ENCODE peak calls at places on chromosomes 12 and 14, in six cellular contexts. One of them, this sample, is unnamed.

GRCh38 chr14:68164723-68165122 is 345.1 kb downstream of the RAD51B start:
- DNase-seq in suprapubic skin: no peak
- DNase-seq in ovary: no peak
- DNase-seq in heart left ventricle: no peak
- DNase-seq in A549: peak
- DNase-seq in K562: no peak
- DNase-seq in this sample: no peak

GRCh38 chr14:38839743-38840375 is 263.2 kb downstream of the SEC23A start:
- DNase-seq in suprapubic skin: no peak
- DNase-seq in ovary: no peak
- DNase-seq in heart left ventricle: no peak
- DNase-seq in A549: no peak
- DNase-seq in K562: no peak
- DNase-seq in this sample: no peak

GRCh38 chr12:25689996-25690501 is 137.0 kb upstream of the LMNTD1 start:
- DNase-seq in suprapubic skin: no peak
- DNase-seq in ovary: no peak
- DNase-seq in heart left ventricle: peak
- DNase-seq in A549: no peak
- DNase-seq in K562: no peak
- DNase-seq in this sample: peak

GRCh38 chr12:54273981-54274380 is 5.9 kb downstream of the CBX5 start:
- DNase-seq in suprapubic skin: no peak
- DNase-seq in ovary: no peak
- DNase-seq in heart left ventricle: no peak
- DNase-seq in A549: no peak
- DNase-seq in K562: no peak
- DNase-seq in this sample: no peak

GRCh38 chr14:105851716-105852377 is 325.5 kb downstream of the TMEM121 start:
- DNase-seq in suprapubic skin: peak
- DNase-seq in ovary: peak
- DNase-seq in heart left ventricle: peak
- DNase-seq in A549: no peak
- DNase-seq in K562: no peak
- DNase-seq in this sample: no peak

GRCh38 chr14:21267886-21268611 is 1.2 kb downstream of the HNRNPC start:
- DNase-seq in suprapubic skin: no peak
- DNase-seq in ovary: no peak
- DNase-seq in heart left ventricle: no peak
- DNase-seq in A549: no peak
- DNase-seq in K562: no peak
- DNase-seq in this sample: no peak

GRCh38 chr14:87805315-87805723 is 187.7 kb downstream of the GALC start:
- DNase-seq in suprapubic skin: no peak
- DNase-seq in ovary: no peak
- DNase-seq in heart left ventricle: no peak
- DNase-seq in A549: peak
- DNase-seq in K562: peak
- DNase-seq in this sample: peak

GRCh38 chr12:132955094-132955932 is 793 bp downstream of the ZNF605 start:
- DNase-seq in suprapubic skin: no peak
- DNase-seq in ovary: peak
- DNase-seq in heart left ventricle: no peak
- DNase-seq in A549: peak
- DNase-seq in K562: no peak
- DNase-seq in this sample: peak

GRCh38 chr14:60965402-60965801 is 15.5 kb downstream of the TRMT5 start:
- DNase-seq in suprapubic skin: no peak
- DNase-seq in ovary: no peak
- DNase-seq in heart left ventricle: no peak
- DNase-seq in A549: no peak
- DNase-seq in K562: no peak
- DNase-seq in this sample: no peak

GRCh38 chr14:23008836-23009235 is 1.1 kb downstream of the C14orf93 start:
- DNase-seq in suprapubic skin: no peak
- DNase-seq in ovary: no peak
- DNase-seq in heart left ventricle: no peak
- DNase-seq in A549: no peak
- DNase-seq in K562: no peak
- DNase-seq in this sample: no peak

GRCh38 chr12:116601524-116601923 is 42.3 kb downstream of the MAP1LC3B2 start:
- DNase-seq in suprapubic skin: no peak
- DNase-seq in ovary: no peak
- DNase-seq in heart left ventricle: no peak
- DNase-seq in A549: no peak
- DNase-seq in K562: peak
- DNase-seq in this sample: no peak

GRCh38 chr12:48999371-49000131 is at the start of gene DDN:
- DNase-seq in suprapubic skin: no peak
- DNase-seq in ovary: no peak
- DNase-seq in heart left ventricle: no peak
- DNase-seq in A549: no peak
- DNase-seq in K562: peak
- DNase-seq in this sample: peak

GRCh38 chr12:48995061-48995879 is 3.9 kb downstream of the DDN start:
- DNase-seq in suprapubic skin: peak
- DNase-seq in ovary: peak
- DNase-seq in heart left ventricle: peak
- DNase-seq in A549: peak
- DNase-seq in K562: peak
- DNase-seq in this sample: peak

GRCh38 chr12:48997719-48998496 is 1.3 kb downstream of the DDN start:
- DNase-seq in suprapubic skin: no peak
- DNase-seq in ovary: no peak
- DNase-seq in heart left ventricle: peak
- DNase-seq in A549: peak
- DNase-seq in K562: peak
- DNase-seq in this sample: peak

GRCh38 chr12:48998497-48999353 is 450 bp downstream of the DDN start:
- DNase-seq in suprapubic skin: no peak
- DNase-seq in ovary: no peak
- DNase-seq in heart left ventricle: peak
- DNase-seq in A549: no peak
- DNase-seq in K562: peak
- DNase-seq in this sample: peak

GRCh38 chr12:48996794-48997718 is 2.1 kb downstream of the DDN start:
- DNase-seq in suprapubic skin: no peak
- DNase-seq in ovary: peak
- DNase-seq in heart left ventricle: peak
- DNase-seq in A549: peak
- DNase-seq in K562: peak
- DNase-seq in this sample: peak
- TF ChIP-seq POLR2A in suprapubic skin: no peak
- TF ChIP-seq POLR2A in ovary: no peak
- TF ChIP-seq POLR2A in heart left ventricle: no peak
- TF ChIP-seq POLR2A in A549: no peak
- TF ChIP-seq POLR2A in K562: no peak
- TF ChIP-seq POLR2A in this sample: no peak

GRCh38 chr12:88834226-88834625 is 254.0 kb upstream of the KITLG start:
- DNase-seq in suprapubic skin: no peak
- DNase-seq in ovary: no peak
- DNase-seq in heart left ventricle: no peak
- DNase-seq in A549: no peak
- DNase-seq in K562: no peak
- DNase-seq in this sample: no peak

GRCh38 chr12:88839486-88839885 is 259.2 kb upstream of the KITLG start:
- DNase-seq in suprapubic skin: no peak
- DNase-seq in ovary: no peak
- DNase-seq in heart left ventricle: no peak
- DNase-seq in A549: no peak
- DNase-seq in K562: no peak
- DNase-seq in this sample: no peak

GRCh38 chr12:88836156-88836555 is 255.9 kb upstream of the KITLG start:
- DNase-seq in suprapubic skin: no peak
- DNase-seq in ovary: no peak
- DNase-seq in heart left ventricle: no peak
- DNase-seq in A549: no peak
- DNase-seq in K562: no peak
- DNase-seq in this sample: no peak

GRCh38 chr12:88833641-88834116 is 253.4 kb upstream of the KITLG start:
- DNase-seq in suprapubic skin: no peak
- DNase-seq in ovary: no peak
- DNase-seq in heart left ventricle: no peak
- DNase-seq in A549: no peak
- DNase-seq in K562: no peak
- DNase-seq in this sample: no peak
- H3K27ac ChIP-seq in suprapubic skin: no peak
- H3K27ac ChIP-seq in ovary: no peak
- H3K27ac ChIP-seq in heart left ventricle: no peak
- H3K27ac ChIP-seq in A549: no peak
- H3K27ac ChIP-seq in K562: no peak
- H3K27ac ChIP-seq in this sample: no peak

GRCh38 chr14:100341301-100342031 is 18.3 kb downstream of the SLC25A47 start:
- DNase-seq in suprapubic skin: peak
- DNase-seq in ovary: peak
- DNase-seq in heart left ventricle: no peak
- DNase-seq in A549: peak
- DNase-seq in K562: no peak
- DNase-seq in this sample: peak
- TF ChIP-seq CTCF in suprapubic skin: no peak
- TF ChIP-seq CTCF in ovary: no peak
- TF ChIP-seq CTCF in heart left ventricle: no peak
- TF ChIP-seq CTCF in A549: no peak
- TF ChIP-seq CTCF in K562: no peak
- TF ChIP-seq CTCF in this sample: no peak

DNA sequence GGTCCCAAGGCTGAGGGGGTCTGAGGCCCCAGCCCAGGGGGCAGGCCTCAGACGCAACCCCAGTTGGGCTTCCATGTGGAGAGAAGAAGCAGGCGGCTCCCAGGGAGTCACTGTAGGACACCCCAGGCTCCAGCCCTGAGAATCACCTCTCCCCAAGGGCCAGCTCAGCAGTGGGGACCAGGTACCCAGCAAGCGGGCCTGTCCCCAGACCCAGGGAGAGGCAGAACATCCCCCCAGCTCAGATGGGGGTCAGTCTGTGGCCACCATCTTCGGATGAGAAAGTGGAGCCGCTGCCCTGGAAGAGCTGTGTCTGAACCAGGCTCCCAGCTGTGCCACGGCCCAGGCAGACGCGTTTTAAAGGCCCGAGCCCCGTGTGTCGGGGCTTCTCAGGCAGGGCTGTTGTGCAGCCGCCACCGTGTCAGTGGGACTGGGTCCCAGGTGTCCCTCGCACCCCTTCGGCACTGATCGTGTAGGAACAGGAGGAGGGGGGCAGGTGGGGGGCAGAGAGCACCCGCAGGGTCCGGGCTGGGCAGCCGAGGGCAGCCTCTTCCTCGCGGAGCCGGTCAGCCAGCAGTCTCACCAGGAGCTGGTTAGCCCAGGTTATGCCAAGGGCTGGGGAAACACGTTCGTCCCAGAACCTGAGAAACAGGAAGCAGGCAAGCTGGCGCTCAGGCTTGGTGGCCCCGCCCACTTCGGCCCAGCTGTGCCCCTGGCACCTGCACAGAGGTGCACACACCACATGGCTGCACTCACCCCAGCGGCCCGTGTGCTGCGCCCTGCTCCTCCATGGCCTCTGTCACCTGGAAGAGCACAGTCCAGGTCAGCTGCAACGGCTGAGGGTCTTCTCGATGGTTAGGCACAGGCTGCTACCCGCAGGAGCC is 16.6 kb downstream of the XRCC3 start:
- DNase-seq in suprapubic skin: no peak
- DNase-seq in ovary: no peak
- DNase-seq in heart left ventricle: peak
- DNase-seq in A549: no peak
- DNase-seq in K562: no peak
- DNase-seq in this sample: peak
- TF ChIP-seq POLR2A in suprapubic skin: no peak
- TF ChIP-seq POLR2A in ovary: no peak
- TF ChIP-seq POLR2A in heart left ventricle: no peak
- TF ChIP-seq POLR2A in A549: no peak
- TF ChIP-seq POLR2A in K562: no peak
- TF ChIP-seq POLR2A in this sample: no peak

GRCh38 chr12:27589419-27589818 is 65.4 kb downstream of the PPFIBP1 start:
- DNase-seq in suprapubic skin: no peak
- DNase-seq in ovary: no peak
- DNase-seq in heart left ventricle: no peak
- DNase-seq in A549: no peak
- DNase-seq in K562: no peak
- DNase-seq in this sample: no peak

GRCh38 chr12:27595231-27595642 is 71.2 kb downstream of the PPFIBP1 start:
- DNase-seq in suprapubic skin: no peak
- DNase-seq in ovary: peak
- DNase-seq in heart left ventricle: no peak
- DNase-seq in A549: no peak
- DNase-seq in K562: no peak
- DNase-seq in this sample: no peak

GRCh38 chr12:27588786-27589185 is 64.8 kb downstream of the PPFIBP1 start:
- DNase-seq in suprapubic skin: no peak
- DNase-seq in ovary: no peak
- DNase-seq in heart left ventricle: no peak
- DNase-seq in A549: no peak
- DNase-seq in K562: no peak
- DNase-seq in this sample: no peak

GRCh38 chr12:27592548-27592947 is 68.5 kb downstream of the PPFIBP1 start:
- DNase-seq in suprapubic skin: no peak
- DNase-seq in ovary: peak
- DNase-seq in heart left ventricle: no peak
- DNase-seq in A549: no peak
- DNase-seq in K562: no peak
- DNase-seq in this sample: peak

DNA sequence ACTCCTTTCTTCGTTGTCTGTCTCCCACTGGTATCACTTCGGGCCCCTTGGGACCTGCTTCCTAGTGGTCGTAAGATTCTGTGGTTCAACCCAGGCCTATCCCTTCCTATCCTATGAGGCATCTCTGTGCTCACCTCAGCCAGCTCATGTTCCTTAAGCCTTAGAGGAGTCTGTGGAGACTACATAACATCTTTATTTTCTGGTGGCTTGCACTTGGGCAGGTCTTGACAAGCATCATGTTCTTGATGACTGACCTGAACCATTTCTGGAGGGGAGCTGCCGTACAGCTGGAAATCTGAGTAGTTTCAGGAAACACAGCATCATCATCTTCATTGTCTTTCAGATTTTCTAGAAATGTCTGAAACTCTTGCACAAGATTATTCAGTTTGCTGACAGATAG is 69.3 kb downstream of the PPFIBP1 start:
- DNase-seq in suprapubic skin: no peak
- DNase-seq in ovary: no peak
- DNase-seq in heart left ventricle: no peak
- DNase-seq in A549: no peak
- DNase-seq in K562: no peak
- DNase-seq in this sample: no peak
- H3K27ac ChIP-seq in suprapubic skin: peak
- H3K27ac ChIP-seq in ovary: no peak
- H3K27ac ChIP-seq in heart left ventricle: peak
- H3K27ac ChIP-seq in A549: peak
- H3K27ac ChIP-seq in K562: no peak
- H3K27ac ChIP-seq in this sample: peak

This sample was measured in stomach.